ENCODE peak calls at places on chromosomes 5 and 9, in eight cellular contexts. K is neural progenitor cell, Y is pancreas, Q is cardiac muscle cell, T is psoas muscle, N is ovary, R is HCT116, F is fibroblast of lung. H is an unnamed sample.

GRCh38 chr9:125626187-125626586 is 80.8 kb downstream of the MAPKAP1 start:
- DNase-seq in F (peak; percentile 79), Q (no peak), N (no peak), K (no peak), T (no peak), R (no peak), Y (no peak), H (no peak)

GRCh38 chr9:32954642-32955041 is 46.8 kb downstream of the APTX start:
- DNase-seq in Q (no peak), T (no peak), Y (peak; percentile 29), N (no peak), F (peak; percentile 84), R (no peak), K (no peak), H (no peak)

GRCh38 chr5:149962040-149962439 is 1.5 kb downstream of the SLC26A2 start:
- DNase-seq in Q (peak; percentile 34), R (no peak), Y (no peak), N (no peak), T (no peak), F (peak; percentile 52), K (peak; percentile 27), H (peak; percentile 55)

GRCh38 chr9:129932303-129933151 is 97.3 kb downstream of the USP20 start:
- DNase-seq in Q (no peak), F (peak; percentile 68), Y (no peak), T (no peak), K (peak; percentile 24), R (no peak), N (no peak), H (no peak)

GRCh38 chr9:108416321-108416720 is 439.5 kb downstream of the ACTL7B start:
- DNase-seq in R (peak; percentile 15), Y (no peak), F (no peak), Q (no peak), T (no peak), K (no peak), N (no peak), H (peak; percentile 49)

GRCh38 chr9:101705135-101705661 is 33.2 kb downstream of the GRIN3A start:
- DNase-seq in F (no peak), Q (peak; percentile 10), T (peak; percentile 8), K (peak; percentile 67), Y (peak; percentile 9), R (no peak), N (no peak), H (peak; percentile 5)

GRCh38 chr5:42268630-42269029 is 154.6 kb upstream of the GHR start:
- DNase-seq in N (no peak), Q (no peak), K (no peak), F (peak; percentile 33), R (no peak), Y (no peak), T (no peak), H (peak; percentile 46)

GRCh38 chr5:179487145-179487544 is 63.2 kb upstream of the RUFY1 start:
- DNase-seq in K (no peak), R (no peak), F (no peak), N (no peak), Y (no peak), Q (no peak), T (no peak), H (no peak)

GRCh38 chr5:15763754-15764153 is 263.8 kb downstream of the FBXL7 start:
- DNase-seq in N (no peak), Q (no peak), R (no peak), K (no peak), T (no peak), Y (no peak), F (no peak), H (peak; percentile 33)

GRCh38 chr5:102216559-102217157 is 79.4 kb downstream of the SLCO4C1 start:
- DNase-seq in K (no peak), Y (no peak), Q (no peak), T (no peak), F (no peak), N (no peak), R (no peak), H (no peak)

GRCh38 chr9:111645806-111646205 is 14.7 kb downstream of the DNAJC25 start:
- DNase-seq in Q (no peak), R (no peak), T (no peak), Y (peak; percentile 42), F (peak; percentile 13), N (no peak), K (no peak), H (no peak)

GRCh38 chr9:68546596-68547390 is 6.1 kb upstream of the TMEM252 start:
- DNase-seq in F (no peak), N (no peak), R (no peak), Y (no peak), Q (no peak), T (no peak), K (no peak), H (no peak)

GRCh38 chr9:109205526-109205925 is 38.5 kb upstream of the FRRS1L start:
- DNase-seq in K (no peak), N (no peak), Q (no peak), T (no peak), Y (no peak), R (no peak), F (no peak), H (no peak)

GRCh38 chr9:131101207-131101964 is 5.1 kb downstream of the AIF1L start:
- DNase-seq in T (no peak), N (no peak), Y (no peak), R (no peak), Q (no peak), K (no peak), F (no peak), H (no peak)

GRCh38 chr5:178359738-178360137 is 127.1 kb upstream of the PHYKPL start:
- DNase-seq in N (no peak), K (no peak), Q (no peak), R (no peak), F (no peak), T (no peak), Y (no peak), H (no peak)

GRCh38 chr5:105663671-105664070 is 2007.1 kb downstream of the EFNA5 start:
- DNase-seq in F (no peak), K (no peak), Y (no peak), N (no peak), T (no peak), R (no peak), Q (no peak), H (no peak)

GRCh38 chr5:161030219-161030618 is 178.2 kb upstream of the ATP10B start:
- DNase-seq in K (no peak), N (no peak), Q (no peak), F (no peak), T (no peak), R (no peak), Y (no peak), H (no peak)
- H3K4me1 ChIP-seq in K (no peaks in the 10 kb centered on the region), N (no peaks in the 10 kb centered on the region), Q (no peaks in the 10 kb centered on the region), F (no peaks in the 10 kb centered on the region), T (no peaks in the 10 kb centered on the region), R (no peaks in the 10 kb centered on the region), Y (no peaks in the 10 kb centered on the region), H (no peaks in the 10 kb centered on the region)

DNA sequence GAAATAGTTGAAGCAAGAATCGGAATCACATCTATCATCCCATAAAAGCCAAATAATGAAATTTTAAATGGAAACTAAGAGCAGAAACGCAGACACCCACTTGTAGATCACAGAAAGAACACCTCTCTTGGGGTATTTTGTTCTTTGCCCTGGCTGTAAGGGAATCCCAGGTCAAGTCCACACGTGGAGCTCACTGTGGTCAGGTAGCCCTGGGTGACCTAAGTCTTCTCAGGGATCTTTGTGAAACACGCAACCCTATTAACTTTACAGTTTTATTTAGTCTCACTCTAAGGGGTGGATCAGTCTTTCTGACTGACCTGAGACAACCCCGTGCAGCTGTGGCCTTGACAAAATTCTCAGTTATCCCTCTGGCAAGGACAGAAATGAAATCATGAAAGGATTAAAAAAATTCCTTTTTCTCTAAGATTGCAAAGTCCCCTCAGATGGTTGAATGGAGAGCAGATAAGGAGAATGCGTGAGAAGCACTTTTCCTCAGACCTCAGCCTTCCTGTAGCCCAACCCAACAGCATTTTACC is 111.6 kb downstream of the NREP start:
- DNase-seq in N (no peak), T (no peak), R (no peak), Q (no peak), F (no peak), Y (no peak), K (no peak), H (no peak)
- TF ChIP-seq CTCF in N (no peak), T (no peak), R (no peak), Q (no peak), F (no peak), Y (no peak), K (no peak), H (no peak)

GRCh38 chr9:104073770-104074133 is 20.4 kb upstream of the SMC2 start:
- DNase-seq in N (no peak), T (no peak), F (no peak), Y (peak; percentile 17), R (no peak), K (no peak), Q (no peak), H (no peak)

GRCh38 chr9:104071589-104071988 is 22.5 kb upstream of the SMC2 start:
- DNase-seq in F (no peak), T (no peak), Y (no peak), N (no peak), Q (no peak), R (no peak), K (no peak), H (no peak)

GRCh38 chr9:104075801-104076753 is 18.0 kb upstream of the SMC2 start:
- DNase-seq in F (peak; percentile 69), Y (no peak), Q (no peak), R (no peak), K (no peak), N (no peak), T (no peak), H (peak; percentile 80)

GRCh38 chr9:104074876-104075275 is 19.2 kb upstream of the SMC2 start:
- DNase-seq in T (no peak), K (no peak), R (no peak), F (peak; percentile 87), Q (no peak), N (no peak), Y (no peak), H (peak; percentile 76)

DNA sequence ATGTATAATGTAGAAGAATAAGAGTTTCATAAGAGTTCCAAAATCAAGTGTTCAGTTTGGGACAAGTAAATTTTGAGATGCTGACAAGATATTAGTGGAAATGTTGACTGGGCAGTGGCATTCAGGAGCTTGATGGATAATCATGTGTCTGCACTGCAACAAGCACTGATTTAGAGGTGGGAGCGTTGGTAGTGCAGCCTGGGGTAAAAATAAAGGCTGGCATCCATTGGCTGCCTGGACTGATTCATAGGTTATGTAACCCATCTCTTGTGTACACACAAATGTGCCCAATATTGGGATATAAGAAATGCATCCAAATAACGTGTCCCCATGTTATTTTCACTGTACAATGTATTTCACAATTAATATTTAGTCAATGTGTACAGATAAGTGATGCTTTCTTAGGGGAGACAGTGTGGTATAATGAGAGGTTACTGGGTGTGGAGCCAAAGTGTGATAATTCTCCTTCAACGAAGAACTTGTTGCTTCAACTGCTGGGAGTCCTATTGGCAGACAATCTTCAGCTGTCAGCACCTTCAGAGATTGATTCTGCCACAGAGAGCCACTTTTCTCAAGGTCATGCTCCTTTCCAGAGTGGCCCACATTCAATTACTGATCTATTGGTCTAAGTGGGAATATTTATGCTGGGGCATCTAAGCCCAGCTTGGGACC is 20.9 kb upstream of the SMC2 start:
- DNase-seq in F (no peak), N (no peak), T (no peak), K (no peak), Y (no peak), Q (no peak), R (no peak), H (no peak)
- H3K27ac ChIP-seq in F (no peak overlapping the region), N (no peak overlapping the region), T (no peak overlapping the region), K (no peak overlapping the region), Y (no peak overlapping the region), Q (no peak overlapping the region), R (no peak overlapping the region), H (no peak overlapping the region)

GRCh38 chr9:89751081-89751855 is 146.5 kb downstream of the GADD45G start:
- DNase-seq in Y (no peak), T (no peak), F (no peak), R (no peak), N (no peak), K (no peak), Q (no peak), H (no peak)
- H3K4me1 ChIP-seq in Y (peaks cover 8% of the 10 kb centered on the region), T (peaks cover 6% of the 10 kb centered on the region), F (no peaks in the 10 kb centered on the region), R (no peaks in the 10 kb centered on the region), N (peaks cover 12% of the 10 kb centered on the region), K (peaks cover 6% of the 10 kb centered on the region), Q (peaks cover 3% of the 10 kb centered on the region), H (no peaks in the 10 kb centered on the region)

H was measured in foreskin keratinocyte.